ENCODE peak calls at places on chromosomes 7 and 10, in four cellular contexts. D is nucleus accumbens, Y is NT2/D1, O is GM10248. W is an unnamed sample.

GRCh38 chr7:140639366-140640053 is 1.1 kb downstream of the DENND2A start:
- DNase-seq in D (no peak), Y (no peak), O (no peak), W (peak; percentile 40)

GRCh38 chr7:21946228-21946709 is 570 bp upstream of the CDCA7L start:
- DNase-seq in D (no peak), Y (no peak), O (no peak), W (no peak)

GRCh38 chr10:4698075-4698474 is 127.9 kb upstream of the AKR1E2 start:
- DNase-seq in D (no peak), Y (no peak), O (no peak), W (no peak)

GRCh38 chr7:157963526-157963925 is 624.1 kb downstream of the PTPRN2 start:
- DNase-seq in D (no peak), Y (no peak), O (no peak), W (no peak)

GRCh38 chr10:102451105-102451969 is at the start of gene C10orf95:
- DNase-seq in D (no peak), Y (no peak), O (peak; percentile 31), W (no peak)

GRCh38 chr7:75989726-75990388 is 4.5 kb downstream of the TMEM120A start:
- DNase-seq in D (no peak), Y (no peak), O (no peak), W (no peak)

GRCh38 chr7:27897441-27897847 is 157.5 kb downstream of the TAX1BP1 start:
- DNase-seq in D (no peak), Y (no peak), O (no peak), W (no peak)

GRCh38 chr7:18289801-18290200 is 205.7 kb upstream of the HDAC9 start:
- DNase-seq in D (no peak), Y (no peak), O (no peak), W (no peak)

GRCh38 chr7:158542651-158543400 is 44.8 kb downstream of the PTPRN2 start:
- DNase-seq in D (no peak), Y (no peak), O (no peak), W (no peak)

GRCh38 chr10:53864850-53865249 is 936.2 kb downstream of the PCDH15 start:
- DNase-seq in D (no peak), Y (no peak), O (no peak), W (no peak)

GRCh38 chr7:108630002-108630401 is 60.3 kb downstream of the DNAJB9 start:
- DNase-seq in D (no peak), Y (no peak), O (no peak), W (no peak)

GRCh38 chr7:83936056-83936703 is 258.4 kb downstream of the SEMA3A start:
- DNase-seq in D (peak; percentile 33), Y (peak; percentile 71), O (peak; percentile 45), W (peak; percentile 75)

GRCh38 chr7:37234928-37235327 is 213.7 kb downstream of the ELMO1 start:
- DNase-seq in D (no peak), Y (peak; percentile 56), O (no peak), W (peak; percentile 63)

GRCh38 chr7:118898284-118898683 is 673.8 kb downstream of the ANKRD7 start:
- DNase-seq in D (no peak), Y (no peak), O (no peak), W (no peak)

GRCh38 chr10:1128649-1129048 is 72.5 kb downstream of the WDR37 start:
- DNase-seq in D (no peak), Y (no peak), O (no peak), W (no peak)

GRCh38 chr7:26091933-26092332 is 60.1 kb upstream of the NFE2L3 start:
- DNase-seq in D (no peak), Y (no peak), O (no peak), W (no peak)

GRCh38 chr7:152587366-152587765 is 88.6 kb downstream of the XRCC2 start:
- DNase-seq in D (no peak), Y (no peak), O (no peak), W (no peak)

GRCh38 chr10:84337199-84337598 is 8.8 kb downstream of the CCSER2 start:
- DNase-seq in D (no peak), Y (no peak), O (no peak), W (peak; percentile 57)

GRCh38 chr7:65239707-65240352 is 133.8 kb upstream of the ZNF92 start:
- DNase-seq in D (peak; percentile 46), Y (peak; percentile 50), O (no peak), W (peak; percentile 88)

GRCh38 chr10:32150532-32151101 is 94.4 kb upstream of the KIF5B start:
- DNase-seq in D (no peak), Y (no peak), O (no peak), W (no peak)

GRCh38 chr7:73995330-73995729 is 32.6 kb upstream of the ELN start:
- DNase-seq in D (no peak), Y (no peak), O (no peak), W (no peak)

GRCh38 chr10:28678687-28679457 is 1.6 kb downstream of the BAMBI start:
- DNase-seq in D (no peak), Y (no peak), O (no peak), W (peak; percentile 26)

GRCh38 chr10:59793924-59794323 is 40.7 kb upstream of the MRLN start:
- DNase-seq in D (no peak), Y (no peak), O (no peak), W (no peak)

GRCh38 chr10:11205026-11205772 is 187.5 kb downstream of the CELF2 start:
- DNase-seq in D (no peak), Y (no peak), O (no peak), W (no peak)

GRCh38 chr7:148924011-148924410 is 39.9 kb upstream of the EZH2 start:
- DNase-seq in D (no peak), Y (no peak), O (no peak), W (no peak)

GRCh38 chr10:73975388-73975787 is 22.5 kb upstream of the VCL start:
- DNase-seq in D (no peak), Y (no peak), O (no peak), W (no peak)

GRCh38 chr10:56537984-56538383 is 176.9 kb upstream of the ZWINT start:
- DNase-seq in D (no peak), Y (peak; percentile 8), O (no peak), W (no peak)

GRCh38 chr10:61795551-61795950 is 105.9 kb upstream of the ARID5B start:
- DNase-seq in D (no peak), Y (no peak), O (no peak), W (peak; percentile 20)

GRCh38 chr7:131068604-131069021 is 259.1 kb upstream of the MKLN1 start:
- DNase-seq in D (no peak), Y (no peak), O (no peak), W (no peak)

GRCh38 chr7:14570750-14571607 is 331.6 kb downstream of the DGKB start:
- DNase-seq in D (no peak), Y (no peak), O (no peak), W (no peak)